ENCODE peak calls at places on chromosomes 6 and 20, in four cellular contexts. N is osteocyte, E is endodermal cell, Z is RWPE1. M is an unnamed sample.

GRCh38 chr20:4717816-4718215 is 3.9 kb upstream of the PRND start:
- DNase-seq in N (no peak), E (peak), Z (no peak), M (no peak)

GRCh38 chr20:189611-190010 is at the start of gene DEFB128:
- DNase-seq in N (no peak), E (no peak), Z (no peak), M (no peak)

GRCh38 chr6:73665686-73666319 is 12.0 kb upstream of the SLC17A5 start:
- DNase-seq in N (no peak), E (no peak), Z (no peak), M (peak)

GRCh38 chr20:64051532-64052325 is 2.3 kb upstream of the SOX18 start:
- DNase-seq in N (no peak), E (no peak), Z (no peak), M (no peak)

GRCh38 chr6:71012871-71013456 is 56.1 kb upstream of the B3GAT2 start:
- DNase-seq in N (no peak), E (peak), Z (peak), M (peak)

GRCh38 chr20:5784735-5785134 is 34.5 kb downstream of the SHLD1 start:
- DNase-seq in N (no peak), E (no peak), Z (no peak), M (peak)

GRCh38 chr6:124487778-124488431 is 474.3 kb upstream of the RNF217 start:
- DNase-seq in N (no peak), E (no peak), Z (peak), M (peak)

GRCh38 chr6:90216081-90216977 is 80.3 kb downstream of the BACH2 start:
- DNase-seq in N (no peak), E (peak), Z (no peak), M (no peak)

DNA sequence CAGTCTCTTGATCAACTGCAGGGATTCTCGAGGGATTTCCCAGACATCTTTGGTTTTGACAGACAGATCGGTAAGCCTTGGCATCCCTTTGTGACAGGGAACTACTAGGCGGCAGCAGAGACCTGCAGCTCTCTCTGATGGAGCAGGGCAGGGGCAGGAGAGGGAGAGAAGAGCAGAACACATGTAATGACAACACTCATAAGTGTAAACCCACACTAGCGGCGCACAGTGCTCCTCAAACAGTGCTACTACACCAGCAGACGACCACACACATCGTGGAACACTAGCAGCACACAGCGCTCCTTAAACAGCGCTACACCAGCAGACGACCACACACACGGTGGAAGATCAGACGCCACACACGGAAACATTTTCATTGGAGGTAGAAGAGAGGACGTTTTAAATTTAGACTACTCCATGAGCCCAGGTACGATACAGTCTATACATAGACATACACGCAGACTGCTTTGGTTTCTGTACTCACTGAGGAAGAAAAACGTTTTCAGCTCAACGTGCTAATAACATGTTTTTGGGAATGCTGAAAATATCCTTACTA is 94.5 kb upstream of the TRAF3IP2 start:
- DNase-seq in N (no peak), E (no peak), Z (no peak), M (no peak)
- TF ChIP-seq CTCF in N (no peak), E (no peak), Z (no peak), M (no peak)

GRCh38 chr6:108161724-108162282 is 4.0 kb upstream of the NR2E1 start:
- DNase-seq in N (no peak), E (no peak), Z (no peak), M (no peak)

GRCh38 chr6:108164815-108165706 is 761 bp upstream of the NR2E1 start:
- DNase-seq in N (no peak), E (peak), Z (no peak), M (no peak)

GRCh38 chr6:108163644-108164536 is 1.9 kb upstream of the NR2E1 start:
- DNase-seq in N (no peak), E (peak), Z (no peak), M (no peak)

GRCh38 chr6:108164537-108164814 is 1.3 kb upstream of the NR2E1 start:
- DNase-seq in N (no peak), E (no peak), Z (no peak), M (no peak)

DNA sequence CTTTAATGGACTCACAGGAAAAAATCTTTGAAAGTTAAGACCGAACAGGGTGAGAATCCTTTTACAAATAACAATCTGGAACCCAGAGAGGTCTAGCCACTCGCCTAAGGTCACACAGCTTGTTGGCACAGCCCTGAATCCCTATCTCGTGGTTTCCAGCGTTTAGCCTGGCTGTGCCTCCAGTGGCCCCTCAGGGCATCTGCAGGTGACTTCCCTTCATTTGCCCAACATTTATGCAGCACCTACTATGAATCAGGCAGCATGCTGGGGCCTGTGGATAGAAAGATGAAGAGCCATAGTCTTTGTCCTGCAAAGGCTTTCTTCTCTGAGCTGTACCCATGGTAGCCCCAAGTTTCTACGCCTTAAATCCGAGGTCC is 2.6 kb upstream of the NR2E1 start:
- DNase-seq in N (no peak), E (peak), Z (peak), M (peak)
- TF ChIP-seq CTCF in N (no peak), E (peak), Z (no peak), M (peak)

DNA sequence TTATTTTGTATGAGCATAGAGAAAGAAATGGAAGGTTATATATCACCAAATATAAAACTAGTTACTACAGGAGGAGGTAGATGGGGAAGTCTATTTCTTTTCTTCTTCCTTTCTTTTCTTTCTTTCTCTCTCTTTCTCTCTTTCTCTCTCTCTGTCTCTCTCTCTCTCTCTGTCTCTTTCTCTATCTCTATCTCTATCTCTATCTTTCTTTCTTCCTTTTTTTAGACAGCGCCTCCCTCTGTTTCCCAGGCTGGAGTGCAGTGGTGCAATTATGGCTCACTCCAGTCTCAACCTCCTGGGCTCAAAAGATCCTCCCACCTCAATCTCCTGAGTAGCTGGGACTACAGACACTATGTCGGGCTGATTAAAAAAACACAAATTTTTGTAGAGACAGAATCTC is 10.2 kb upstream of the SGK1 start:
- DNase-seq in N (no peak), E (no peak), Z (no peak), M (no peak)
- TF ChIP-seq CTCF in N (no peak), E (peak), Z (no peak), M (peak)

DNA sequence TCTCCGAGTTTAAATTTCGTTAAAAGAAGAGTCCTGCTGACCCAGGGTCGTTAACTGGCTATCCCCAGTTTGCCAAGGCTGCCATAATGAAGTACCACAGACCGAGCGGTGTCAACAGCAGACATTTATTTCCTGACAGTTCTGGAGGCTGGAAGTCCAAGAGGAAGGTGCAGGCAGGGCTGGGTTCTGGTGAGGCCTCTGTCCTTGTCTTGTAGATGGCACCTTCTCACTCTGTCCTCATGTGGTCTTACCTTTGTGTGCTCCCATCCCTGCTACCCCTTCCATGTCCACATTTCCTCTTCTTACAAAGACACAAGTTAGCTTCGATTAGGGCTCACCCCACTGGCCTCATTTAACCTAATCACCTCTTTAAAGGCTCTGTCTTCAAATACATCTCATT is 29.8 kb upstream of the EEF1E1 start:
- DNase-seq in N (no peak), E (no peak), Z (no peak), M (no peak)
- TF ChIP-seq CTCF in N (no peak), E (no peak), Z (no peak), M (no peak)

GRCh38 chr6:34928220-34928619 is 39.2 kb downstream of the ANKS1A start:
- DNase-seq in N (no peak), E (no peak), Z (no peak), M (no peak)

GRCh38 chr6:34929241-34929978 is 40.4 kb downstream of the ANKS1A start:
- DNase-seq in N (no peak), E (no peak), Z (no peak), M (no peak)

GRCh38 chr6:34928695-34929094 is 39.6 kb downstream of the ANKS1A start:
- DNase-seq in N (no peak), E (no peak), Z (no peak), M (no peak)

GRCh38 chr6:34924831-34925613 is 36.0 kb downstream of the ANKS1A start:
- DNase-seq in N (no peak), E (no peak), Z (no peak), M (no peak)

GRCh38 chr6:34926655-34927054 is 37.6 kb downstream of the ANKS1A start:
- DNase-seq in N (no peak), E (no peak), Z (peak), M (peak)
- TF ChIP-seq CTCF in N (no peak), E (no peak), Z (no peak), M (no peak)

DNA sequence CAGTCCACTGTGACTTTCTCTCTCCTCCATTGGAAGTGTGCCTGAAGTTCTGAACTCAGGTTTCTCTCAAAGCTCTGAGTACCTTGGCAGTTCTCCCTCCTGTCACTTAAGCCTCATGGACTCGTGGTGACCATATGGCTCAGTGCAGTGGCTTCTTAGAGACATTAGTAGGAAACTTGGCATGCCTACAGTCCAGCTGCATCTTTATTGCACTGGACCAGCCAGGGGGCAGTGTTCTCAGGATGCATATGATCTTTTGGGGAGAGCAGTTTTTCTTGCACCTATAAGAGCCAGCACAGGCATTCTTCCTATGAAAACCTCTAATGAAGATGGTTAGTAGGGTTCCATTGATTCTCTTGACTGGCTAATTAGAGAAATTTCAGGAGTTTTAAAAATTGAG is 47.5 kb upstream of the KCNK16 start:
- DNase-seq in N (no peak), E (no peak), Z (no peak), M (no peak)
- TF ChIP-seq CTCF in N (peak), E (peak), Z (no peak), M (peak)

DNA sequence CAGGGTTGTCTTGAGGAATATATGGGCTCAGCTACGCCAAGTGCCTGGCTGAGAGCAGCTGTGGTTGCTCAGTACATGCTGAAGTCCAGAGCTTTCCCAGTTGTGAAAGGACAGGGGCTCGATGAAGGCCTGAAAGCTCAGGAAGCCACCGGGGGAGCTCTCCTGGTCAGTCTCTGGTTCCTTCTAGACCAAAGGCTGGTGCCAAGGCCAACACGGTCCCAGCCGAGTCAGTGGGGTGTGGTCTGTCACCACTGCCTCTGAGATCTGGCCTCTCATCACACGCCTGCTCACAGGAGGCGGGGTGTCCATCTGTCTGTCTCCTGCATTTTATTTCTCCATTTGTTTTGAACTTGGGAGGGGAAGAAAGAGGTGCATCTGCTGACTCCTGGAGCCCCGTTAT is 4.9 kb upstream of the FAM83C start:
- DNase-seq in N (no peak), E (peak), Z (no peak), M (peak)
- TF ChIP-seq CTCF in N (no peak), E (peak), Z (no peak), M (peak)

GRCh38 chr6:116547358-116547757 is 1.9 kb upstream of the TRAPPC3L start:
- DNase-seq in N (no peak), E (no peak), Z (no peak), M (no peak)

GRCh38 chr6:116542426-116542825 is 3.1 kb downstream of the TRAPPC3L start:
- DNase-seq in N (no peak), E (no peak), Z (peak), M (no peak)

GRCh38 chr6:116543149-116543548 is 2.3 kb downstream of the TRAPPC3L start:
- DNase-seq in N (no peak), E (no peak), Z (no peak), M (no peak)

GRCh38 chr6:116550796-116551195 is 2.8 kb upstream of the CALHM4 start:
- DNase-seq in N (no peak), E (no peak), Z (no peak), M (no peak)

GRCh38 chr6:116545661-116546060 is at the start of gene TRAPPC3L:
- DNase-seq in N (no peak), E (no peak), Z (no peak), M (no peak)
- TF ChIP-seq CTCF in N (no peak), E (no peak), Z (no peak), M (no peak)

DNA sequence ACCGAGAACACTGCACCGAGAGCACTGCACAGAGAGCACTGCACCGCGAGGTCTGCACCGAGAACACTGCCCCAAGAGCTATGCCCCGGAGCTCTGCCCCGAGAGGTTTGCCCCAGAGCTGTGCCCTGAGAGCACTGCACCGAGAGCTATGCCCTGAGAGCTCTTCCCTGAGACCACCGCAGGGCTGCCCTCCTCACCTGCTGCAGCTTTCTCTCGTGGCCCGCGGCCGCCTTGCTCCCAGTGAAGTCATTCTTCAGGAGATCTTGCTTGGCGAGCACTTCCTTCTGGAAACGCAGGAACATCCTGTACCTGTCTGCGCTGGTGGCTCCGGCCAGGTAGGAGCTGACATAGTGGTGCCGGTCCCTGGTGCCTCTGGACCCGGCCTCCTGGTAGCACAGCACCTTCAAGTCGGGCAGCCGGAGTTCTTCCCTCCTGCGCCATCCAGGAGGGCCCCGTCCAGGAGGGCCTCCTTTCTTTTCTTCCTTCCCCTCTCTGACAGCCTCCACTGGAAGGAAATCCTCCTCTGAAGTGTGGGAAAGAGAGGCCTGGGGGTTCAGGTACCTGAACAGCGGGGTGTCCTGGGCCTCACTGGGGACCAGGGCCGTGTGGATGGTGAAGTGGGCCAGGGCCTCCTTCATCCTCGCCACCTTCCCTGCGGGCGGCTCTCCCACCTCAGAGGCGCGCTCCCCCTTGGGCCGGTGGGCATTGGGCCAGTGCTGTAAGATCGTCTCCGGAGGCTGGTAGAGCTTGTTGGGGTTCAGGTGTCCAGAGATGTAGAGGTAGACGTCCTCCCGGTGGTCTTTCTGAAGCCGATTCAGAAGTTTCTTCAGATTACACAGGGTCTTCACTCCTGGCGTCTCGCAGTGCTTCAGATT is 7.8 kb downstream of the C6orf118 start:
- DNase-seq in N (no peak), E (no peak), Z (no peak), M (no peak)
- TF ChIP-seq CTCF in N (no peak), E (no peak), Z (no peak), M (no peak)

GRCh38 chr20:11694467-11694866 is 223.2 kb upstream of the BTBD3 start:
- DNase-seq in N (no peak), E (no peak), Z (no peak), M (no peak)
- TF ChIP-seq CTCF in N (no peak), E (peak), Z (no peak), M (no peak)